ENCODE peak calls at places on chromosomes 12 and 14, in four cellular contexts. H is GM12878, J is HepG2, S is K562. W is an unnamed sample.

GRCh38 chr14:100528962-100529560 is 58.2 kb downstream of the BEGAIN start:
- DNase-seq in H (no peak), J (no peak), S (no peak), W (no peak)

GRCh38 chr12:123113038-123113437 is 37.9 kb downstream of the PITPNM2 start:
- DNase-seq in H (no peak), J (no peak), S (no peak), W (no peak)

GRCh38 chr12:93415723-93416464 is 25.9 kb downstream of the UBE2N start:
- DNase-seq in H (no peak), J (no peak), S (no peak), W (no peak)

GRCh38 chr12:31037921-31038320 is 35.7 kb upstream of the DDX11 start:
- DNase-seq in H (no peak), J (no peak), S (no peak), W (no peak)

GRCh38 chr12:121989951-121990647 is 31.6 kb upstream of the BCL7A start:
- DNase-seq in H (no peak), J (no peak), S (no peak), W (no peak)

GRCh38 chr12:121858318-121858661 is 369 bp downstream of the HPD start:
- DNase-seq in H (no peak), J (no peak), S (no peak), W (no peak)

GRCh38 chr14:99522457-99522891 is 41.3 kb downstream of the CCNK start:
- DNase-seq in H (no peak), J (no peak), S (peak; percentile 38), W (no peak)

GRCh38 chr12:79897617-79898016 is 37.3 kb downstream of the PPP1R12A start:
- DNase-seq in H (no peak), J (peak; percentile 14), S (no peak), W (peak; percentile 16)

GRCh38 chr14:105249175-105250007 is 1.1 kb downstream of the BTBD6 start:
- DNase-seq in H (no peak), J (no peak), S (no peak), W (no peak)

GRCh38 chr12:94561943-94562411 is 88.4 kb downstream of the TMCC3 start:
- DNase-seq in H (peak; percentile 74), J (no peak), S (no peak), W (no peak)

GRCh38 chr12:1885082-1885596 is 33.3 kb downstream of the CACNA2D4 start:
- DNase-seq in H (no peak), J (no peak), S (no peak), W (no peak)

GRCh38 chr12:51669996-51670395 is 79.0 kb downstream of the SCN8A start:
- DNase-seq in H (no peak), J (no peak), S (no peak), W (no peak)

GRCh38 chr14:91831337-91831736 is 36.0 kb downstream of the TC2N start:
- DNase-seq in H (no peak), J (no peak), S (no peak), W (no peak)

GRCh38 chr12:67764946-67765619 is 116.5 kb downstream of the DYRK2 start:
- DNase-seq in H (no peak), J (no peak), S (no peak), W (no peak)

GRCh38 chr14:28777773-28778606 is 11.4 kb downstream of the FOXG1 start:
- DNase-seq in H (no peak), J (no peak), S (no peak), W (no peak)

GRCh38 chr12:123436017-123436964 is at the start of gene RILPL2:
- DNase-seq in H (peak; percentile 86), J (peak; percentile 49), S (peak; percentile 86), W (peak; percentile 47)

GRCh38 chr14:85532981-85533820 is 3.3 kb downstream of the FLRT2 start:
- DNase-seq in H (no peak), J (no peak), S (no peak), W (no peak)

GRCh38 chr14:36579573-36580140 is 2.8 kb downstream of the NKX2-8 start:
- DNase-seq in H (no peak), J (no peak), S (no peak), W (no peak)
- H3K4me2 ChIP-seq in H (no peak overlapping the region), J (no peak overlapping the region), S (no peak overlapping the region), W (no peak overlapping the region)

GRCh38 chr14:64920465-64920864 is 6.2 kb downstream of the CHURC1 start:
- DNase-seq in H (no peak), J (no peak), S (no peak), W (no peak)

GRCh38 chr14:64919215-64919614 is 5.0 kb downstream of the CHURC1 start:
- DNase-seq in H (no peak), J (no peak), S (no peak), W (no peak)

GRCh38 chr14:64915797-64916196 is 1.5 kb downstream of the CHURC1 start:
- DNase-seq in H (no peak), J (no peak), S (no peak), W (no peak)

GRCh38 chr14:64919618-64920017 is 5.4 kb downstream of the CHURC1 start:
- DNase-seq in H (no peak), J (peak; percentile 12), S (no peak), W (no peak)

GRCh38 chr14:64918216-64918615 is 4.0 kb downstream of the CHURC1 start:
- DNase-seq in H (no peak), J (no peak), S (no peak), W (no peak)
- TF ChIP-seq RAD21 in H (no peak), J (no peak), S (no peak), W (no peak)

GRCh38 chr12:26746315-26746714 is 86.7 kb downstream of the ITPR2 start:
- DNase-seq in H (no peak), J (no peak), S (no peak), W (no peak)
- TF ChIP-seq ZNF274 in H (no peak), J (no peak), S (no peak), W (no peak)

GRCh38 chr12:47942327-47943230 is 20.8 kb upstream of the TMEM106C start:
- DNase-seq in H (no peak), J (peak; percentile 6), S (peak; percentile 44), W (no peak)

GRCh38 chr12:47941475-47942326 is 21.7 kb upstream of the TMEM106C start:
- DNase-seq in H (no peak), J (no peak), S (no peak), W (no peak)

GRCh38 chr12:47945341-47945728 is 18.1 kb upstream of the TMEM106C start:
- DNase-seq in H (no peak), J (no peak), S (no peak), W (no peak)

GRCh38 chr12:47944685-47945340 is 18.6 kb upstream of the TMEM106C start:
- DNase-seq in H (no peak), J (no peak), S (no peak), W (no peak)

GRCh38 chr12:47943492-47944359 is 19.7 kb upstream of the TMEM106C start:
- DNase-seq in H (no peak), J (peak; percentile 19), S (no peak), W (peak; percentile 16)
- H3K4me2 ChIP-seq in H (no peak overlapping the region), J (peak overlapping the region; percentile 14), S (no peak overlapping the region), W (peak overlapping the region; percentile 25)

GRCh38 chr12:84131076-84131475 is 781.5 kb downstream of the SLC6A15 start:
- DNase-seq in H (no peak), J (no peak), S (no peak), W (no peak)
- TF ChIP-seq RAD21 in H (no peak), J (no peak), S (no peak), W (no peak)

W was measured in HCT116.